ENCODE peak calls at places on chromosomes 11 and 22, in five cellular contexts. One of them, this sample, is unnamed.

GRCh38 chr11:70519117-70519516 is 120.8 kb downstream of the CTTN start:
- DNase-seq in mucosa of descending colon: no peak
- DNase-seq in A549: no peak
- DNase-seq in body of pancreas: no peak
- DNase-seq in colonic mucosa: no peak
- DNase-seq in this sample: no peak

GRCh38 chr22:39490135-39490798 is 11.8 kb upstream of the MIEF1 start:
- DNase-seq in mucosa of descending colon: peak; percentile 90
- DNase-seq in colonic mucosa: peak; percentile 79
- DNase-seq in body of pancreas: peak; percentile 69
- DNase-seq in A549: peak; percentile 87
- DNase-seq in this sample: peak; percentile 70

GRCh38 chr11:103609117-103610066 is 427.0 kb upstream of the DDI1 start:
- DNase-seq in A549: peak; percentile 25
- DNase-seq in mucosa of descending colon: no peak
- DNase-seq in colonic mucosa: no peak
- DNase-seq in body of pancreas: no peak
- DNase-seq in this sample: no peak

GRCh38 chr11:100730266-100730665 is 43.2 kb downstream of the ARHGAP42 start:
- DNase-seq in colonic mucosa: no peak
- DNase-seq in A549: no peak
- DNase-seq in mucosa of descending colon: no peak
- DNase-seq in body of pancreas: no peak
- DNase-seq in this sample: no peak

GRCh38 chr11:127490896-127491295 is 490.3 kb upstream of the KIRREL3 start:
- DNase-seq in colonic mucosa: no peak
- DNase-seq in mucosa of descending colon: no peak
- DNase-seq in A549: no peak
- DNase-seq in body of pancreas: no peak
- DNase-seq in this sample: no peak

GRCh38 chr11:27938011-27938410 is 169.9 kb downstream of the KIF18A start:
- DNase-seq in A549: no peak
- DNase-seq in colonic mucosa: no peak
- DNase-seq in mucosa of descending colon: no peak
- DNase-seq in body of pancreas: no peak
- DNase-seq in this sample: no peak

GRCh38 chr11:65787649-65788622 is 1.1 kb downstream of the OVOL1 start:
- DNase-seq in mucosa of descending colon: peak; percentile 87
- DNase-seq in body of pancreas: peak; percentile 37
- DNase-seq in colonic mucosa: peak; percentile 97
- DNase-seq in A549: no peak
- DNase-seq in this sample: peak; percentile 91

GRCh38 chr11:116257871-116258270 is 514.9 kb downstream of the BUD13 start:
- DNase-seq in mucosa of descending colon: no peak
- DNase-seq in A549: no peak
- DNase-seq in body of pancreas: no peak
- DNase-seq in colonic mucosa: no peak
- DNase-seq in this sample: no peak

GRCh38 chr11:64226507-64227051 is 505 bp downstream of the NUDT22 start:
- DNase-seq in colonic mucosa: peak; percentile 79
- DNase-seq in A549: no peak
- DNase-seq in mucosa of descending colon: peak; percentile 91
- DNase-seq in body of pancreas: peak; percentile 79
- DNase-seq in this sample: peak; percentile 85

GRCh38 chr11:45243931-45244330 is 42.2 kb downstream of the SYT13 start:
- DNase-seq in colonic mucosa: no peak
- DNase-seq in A549: no peak
- DNase-seq in mucosa of descending colon: no peak
- DNase-seq in body of pancreas: no peak
- DNase-seq in this sample: no peak

GRCh38 chr11:59865031-59865430 is 1.3 kb downstream of the TCN1 start:
- DNase-seq in mucosa of descending colon: no peak
- DNase-seq in colonic mucosa: no peak
- DNase-seq in body of pancreas: no peak
- DNase-seq in A549: no peak
- DNase-seq in this sample: no peak

GRCh38 chr11:19703211-19703610 is 9.4 kb upstream of the NAV2 start:
- DNase-seq in body of pancreas: no peak
- DNase-seq in A549: no peak
- DNase-seq in colonic mucosa: no peak
- DNase-seq in mucosa of descending colon: no peak
- DNase-seq in this sample: no peak

GRCh38 chr11:120031156-120031555 is 106.8 kb downstream of the TRIM29 start:
- DNase-seq in A549: no peak
- DNase-seq in body of pancreas: no peak
- DNase-seq in colonic mucosa: no peak
- DNase-seq in mucosa of descending colon: no peak
- DNase-seq in this sample: no peak

GRCh38 chr22:30947821-30948454 is 20.6 kb downstream of the MORC2 start:
- DNase-seq in body of pancreas: no peak
- DNase-seq in mucosa of descending colon: no peak
- DNase-seq in colonic mucosa: no peak
- DNase-seq in A549: no peak
- DNase-seq in this sample: no peak

GRCh38 chr11:114208371-114208770 is 87.8 kb upstream of the NNMT start:
- DNase-seq in mucosa of descending colon: no peak
- DNase-seq in body of pancreas: no peak
- DNase-seq in colonic mucosa: no peak
- DNase-seq in A549: no peak
- DNase-seq in this sample: no peak

GRCh38 chr11:118109231-118109630 is 22.5 kb upstream of the SMIM35 start:
- DNase-seq in body of pancreas: no peak
- DNase-seq in mucosa of descending colon: no peak
- DNase-seq in colonic mucosa: no peak
- DNase-seq in A549: no peak
- DNase-seq in this sample: no peak

GRCh38 chr11:26522912-26523610 is 49.0 kb downstream of the MUC15 start:
- DNase-seq in body of pancreas: no peak
- DNase-seq in mucosa of descending colon: no peak
- DNase-seq in colonic mucosa: no peak
- DNase-seq in A549: no peak
- DNase-seq in this sample: no peak

GRCh38 chr11:73225001-73225686 is 7.1 kb downstream of the P2RY2 start:
- DNase-seq in A549: no peak
- DNase-seq in colonic mucosa: no peak
- DNase-seq in mucosa of descending colon: peak; percentile 17
- DNase-seq in body of pancreas: no peak
- DNase-seq in this sample: no peak

GRCh38 chr11:65424200-65425104 is 1.9 kb downstream of the NEAT1 start:
- DNase-seq in mucosa of descending colon: no peak
- DNase-seq in A549: no peak
- DNase-seq in body of pancreas: peak; percentile 56
- DNase-seq in colonic mucosa: peak; percentile 70
- DNase-seq in this sample: peak; percentile 64

GRCh38 chr11:119599864-119600593 is 129.0 kb downstream of the NECTIN1 start:
- DNase-seq in colonic mucosa: no peak
- DNase-seq in body of pancreas: no peak
- DNase-seq in mucosa of descending colon: no peak
- DNase-seq in A549: no peak
- DNase-seq in this sample: no peak

GRCh38 chr11:27319065-27319464 is 44.0 kb downstream of the CCDC34 start:
- DNase-seq in body of pancreas: no peak
- DNase-seq in colonic mucosa: no peak
- DNase-seq in mucosa of descending colon: no peak
- DNase-seq in A549: peak; percentile 58
- DNase-seq in this sample: no peak

GRCh38 chr22:29079218-29079901 is 6.5 kb downstream of the KREMEN1 start:
- DNase-seq in body of pancreas: no peak
- DNase-seq in A549: no peak
- DNase-seq in mucosa of descending colon: peak; percentile 62
- DNase-seq in colonic mucosa: peak; percentile 70
- DNase-seq in this sample: no peak

GRCh38 chr22:39253427-39254070 is 8.8 kb upstream of the PDGFB start:
- DNase-seq in A549: peak; percentile 86
- DNase-seq in colonic mucosa: peak; percentile 52
- DNase-seq in body of pancreas: peak; percentile 95
- DNase-seq in mucosa of descending colon: no peak
- DNase-seq in this sample: no peak

GRCh38 chr11:17208257-17208999 is 642 bp upstream of the PIK3C2A start:
- DNase-seq in body of pancreas: peak; percentile 76
- DNase-seq in colonic mucosa: peak; percentile 74
- DNase-seq in A549: peak; percentile 75
- DNase-seq in mucosa of descending colon: no peak
- DNase-seq in this sample: no peak

GRCh38 chr11:118247041-118247440 is 5.1 kb downstream of the MPZL3 start:
- DNase-seq in colonic mucosa: no peak
- DNase-seq in body of pancreas: no peak
- DNase-seq in mucosa of descending colon: no peak
- DNase-seq in A549: no peak
- DNase-seq in this sample: no peak

GRCh38 chr11:106608677-106609076 is 409.6 kb downstream of the GUCY1A2 start:
- DNase-seq in body of pancreas: no peak
- DNase-seq in A549: no peak
- DNase-seq in colonic mucosa: no peak
- DNase-seq in mucosa of descending colon: no peak
- DNase-seq in this sample: no peak

GRCh38 chr11:63916837-63917684 is at the start of gene RCOR2:
- DNase-seq in colonic mucosa: peak; percentile 80
- DNase-seq in mucosa of descending colon: peak; percentile 88
- DNase-seq in body of pancreas: peak; percentile 82
- DNase-seq in A549: peak; percentile 87
- DNase-seq in this sample: peak; percentile 85

GRCh38 chr11:12411806-12412727 is 34.7 kb downstream of the PARVA start:
- DNase-seq in A549: peak; percentile 84
- DNase-seq in body of pancreas: peak; percentile 60
- DNase-seq in mucosa of descending colon: no peak
- DNase-seq in colonic mucosa: peak; percentile 61
- DNase-seq in this sample: peak; percentile 64

GRCh38 chr11:61636676-61637075 is 43.5 kb upstream of the DAGLA start:
- DNase-seq in body of pancreas: no peak
- DNase-seq in A549: no peak
- DNase-seq in colonic mucosa: no peak
- DNase-seq in mucosa of descending colon: no peak
- DNase-seq in this sample: no peak

GRCh38 chr11:27423125-27423524 is 49.5 kb downstream of the LGR4 start:
- DNase-seq in A549: no peak
- DNase-seq in body of pancreas: peak; percentile 43
- DNase-seq in mucosa of descending colon: no peak
- DNase-seq in colonic mucosa: peak; percentile 31
- DNase-seq in this sample: no peak

GRCh38 chr11:131750152-131750551 is 379.7 kb downstream of the NTM start:
- DNase-seq in A549: no peak
- DNase-seq in mucosa of descending colon: no peak
- DNase-seq in body of pancreas: no peak
- DNase-seq in colonic mucosa: no peak
- DNase-seq in this sample: no peak

GRCh38 chr11:131748146-131749050 is 378.0 kb downstream of the NTM start:
- DNase-seq in mucosa of descending colon: no peak
- DNase-seq in colonic mucosa: peak; percentile 48
- DNase-seq in body of pancreas: peak; percentile 56
- DNase-seq in A549: peak; percentile 13
- DNase-seq in this sample: no peak

GRCh38 chr22:46593211-46593676 is 26.9 kb upstream of the GRAMD4 start:
- DNase-seq in mucosa of descending colon: peak; percentile 72
- DNase-seq in colonic mucosa: no peak
- DNase-seq in body of pancreas: no peak
- DNase-seq in A549: no peak
- DNase-seq in this sample: peak; percentile 78
- H3K4me1 ChIP-seq in mucosa of descending colon: peaks cover 34% of the 10 kb centered on the region
- H3K4me1 ChIP-seq in colonic mucosa: peaks cover 15% of the 10 kb centered on the region
- H3K4me1 ChIP-seq in body of pancreas: peaks cover 28% of the 10 kb centered on the region
- H3K4me1 ChIP-seq in A549: no peaks in the 10 kb centered on the region
- H3K4me1 ChIP-seq in this sample: peaks cover 4% of the 10 kb centered on the region

DNA sequence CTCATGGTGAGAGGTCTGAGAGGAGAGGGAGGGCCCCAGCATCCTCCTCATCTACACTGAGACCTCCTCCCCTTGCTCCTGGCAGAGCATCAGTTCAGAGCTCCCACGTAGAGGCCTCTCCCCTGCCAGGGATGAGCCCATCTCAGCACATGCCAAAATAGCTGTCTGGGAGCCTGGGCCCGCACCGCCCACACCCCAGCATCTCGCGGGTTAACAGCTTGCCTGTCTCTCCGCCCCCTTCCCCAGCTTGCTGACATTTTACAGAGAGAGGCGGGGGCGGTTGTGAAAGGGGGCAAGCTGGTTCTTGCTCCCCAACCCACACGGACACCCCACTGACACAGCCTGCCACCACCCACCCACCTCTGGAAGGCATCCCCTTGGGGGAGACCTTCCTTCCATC is 6.4 kb downstream of the DGKZ start:
- DNase-seq in A549: no peak
- DNase-seq in mucosa of descending colon: no peak
- DNase-seq in colonic mucosa: no peak
- DNase-seq in body of pancreas: no peak
- DNase-seq in this sample: no peak
- H3K4me1 ChIP-seq in A549: peaks cover 7% of the 10 kb centered on the region
- H3K4me1 ChIP-seq in mucosa of descending colon: peaks cover 12% of the 10 kb centered on the region
- H3K4me1 ChIP-seq in colonic mucosa: peaks cover 15% of the 10 kb centered on the region
- H3K4me1 ChIP-seq in body of pancreas: peaks cover 73% of the 10 kb centered on the region
- H3K4me1 ChIP-seq in this sample: peaks cover 3% of the 10 kb centered on the region

DNA sequence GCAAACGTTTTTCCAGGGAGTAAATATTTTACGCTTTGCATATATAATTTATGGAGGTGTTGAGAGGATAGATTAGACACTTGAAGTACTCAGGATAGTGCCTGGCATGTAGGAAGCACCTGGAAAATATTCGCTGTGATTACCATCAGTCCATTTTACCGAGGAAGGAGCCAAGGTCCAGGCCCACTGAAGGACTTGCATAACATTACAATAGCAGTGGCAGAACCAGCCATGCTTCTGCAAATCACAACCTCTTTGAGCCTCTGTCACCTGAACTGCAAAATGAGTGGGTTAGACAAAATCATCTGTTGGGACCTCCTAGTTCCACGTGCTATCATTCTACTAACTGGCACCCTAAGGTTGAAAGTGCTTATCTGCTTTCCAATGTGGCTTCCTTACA is 5.4 kb downstream of the FUT4 start:
- DNase-seq in A549: no peak
- DNase-seq in body of pancreas: no peak
- DNase-seq in mucosa of descending colon: no peak
- DNase-seq in colonic mucosa: no peak
- DNase-seq in this sample: no peak
- H3K4me1 ChIP-seq in A549: peaks cover 16% of the 10 kb centered on the region
- H3K4me1 ChIP-seq in body of pancreas: peaks cover 56% of the 10 kb centered on the region
- H3K4me1 ChIP-seq in mucosa of descending colon: peaks cover 19% of the 10 kb centered on the region
- H3K4me1 ChIP-seq in colonic mucosa: no peaks in the 10 kb centered on the region
- H3K4me1 ChIP-seq in this sample: peaks cover 53% of the 10 kb centered on the region

DNA sequence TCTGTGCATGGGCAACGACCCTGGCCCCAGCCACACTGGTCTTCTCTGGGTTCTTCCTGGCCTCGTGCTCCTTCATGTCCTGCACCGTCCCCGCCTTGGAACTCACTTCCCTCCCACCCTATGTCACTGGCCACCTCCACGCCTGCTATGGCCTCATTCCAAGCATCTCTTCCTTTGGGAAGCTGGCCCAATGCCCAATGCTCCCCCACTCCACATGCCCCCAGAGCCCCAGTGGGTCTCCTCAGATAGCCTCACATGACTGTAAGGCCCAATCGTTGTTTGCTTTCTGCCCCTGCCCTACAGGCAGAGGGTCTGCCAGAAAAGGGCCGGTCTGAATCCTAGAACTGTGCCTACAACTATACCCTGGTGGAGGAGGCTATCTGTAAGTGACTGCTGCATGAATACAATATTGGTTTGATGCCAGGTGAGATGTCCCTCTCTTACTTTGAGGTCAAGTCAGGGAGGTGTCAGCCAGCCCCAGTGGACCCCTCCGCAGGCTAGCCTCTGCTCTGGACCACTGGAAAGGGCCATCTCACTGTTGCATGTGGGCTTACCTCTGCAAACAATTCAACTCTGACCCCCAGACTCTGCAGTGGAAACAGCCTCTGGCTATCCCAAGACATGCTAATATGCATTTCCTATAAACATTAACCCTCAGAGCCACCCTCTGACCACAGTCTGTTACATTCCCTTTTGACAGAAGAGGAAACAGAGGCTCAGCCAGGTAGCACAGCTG is 2.1 kb upstream of the GNAZ start:
- DNase-seq in body of pancreas: peak; percentile 13
- DNase-seq in mucosa of descending colon: peak; percentile 37
- DNase-seq in colonic mucosa: no peak
- DNase-seq in A549: no peak
- DNase-seq in this sample: peak; percentile 40
- H3K4me1 ChIP-seq in body of pancreas: peaks cover 16% of the 10 kb centered on the region
- H3K4me1 ChIP-seq in mucosa of descending colon: peaks cover 11% of the 10 kb centered on the region
- H3K4me1 ChIP-seq in colonic mucosa: no peaks in the 10 kb centered on the region
- H3K4me1 ChIP-seq in A549: peaks cover 7% of the 10 kb centered on the region
- H3K4me1 ChIP-seq in this sample: peaks cover 7% of the 10 kb centered on the region

This sample was measured in Peyer's patch.